ENCODE peak calls at places on chromosomes 2 and 18, in nine cellular contexts. K is suprapubic skin, P is body of pancreas, S is A549, C is sigmoid colon, X is BJ, R is thoracic aorta, Y is right lobe of liver, O is uterus. H is an unnamed sample.

GRCh38 chr2:98911126-98911375 is 25.0 kb downstream of the CRACDL start:
- DNase-seq in K (no peak), P (no peak), S (no peak), C (no peak), X (no peak), R (no peak), Y (no peak), O (no peak), H (no peak)

GRCh38 chr2:28613616-28614501 is 118.0 kb downstream of the PLB1 start:
- DNase-seq in K (no peak), P (peak; percentile 75), S (no peak), C (no peak), X (no peak), R (no peak), Y (no peak), O (no peak), H (no peak)

GRCh38 chr2:95295376-95295775 is 1.8 kb upstream of the KCNIP3 start:
- DNase-seq in K (no peak), P (no peak), S (no peak), C (no peak), X (no peak), R (no peak), Y (no peak), O (no peak), H (no peak)

GRCh38 chr2:3396920-3397559 is 17.5 kb downstream of the TRAPPC12 start:
- DNase-seq in K (no peak), P (no peak), S (no peak), C (no peak), X (no peak), R (no peak), Y (no peak), O (no peak), H (no peak)

GRCh38 chr2:202387608-202388342 is 11.6 kb downstream of the BMPR2 start:
- DNase-seq in K (no peak), P (no peak), S (no peak), C (no peak), X (no peak), R (no peak), Y (no peak), O (no peak), H (no peak)

GRCh38 chr2:60447943-60448342 is 105.5 kb downstream of the BCL11A start:
- DNase-seq in K (no peak), P (no peak), S (no peak), C (no peak), X (no peak), R (no peak), Y (no peak), O (no peak), H (no peak)

GRCh38 chr2:53422979-53423378 is 344.6 kb upstream of the CHAC2 start:
- DNase-seq in K (no peak), P (peak; percentile 30), S (no peak), C (no peak), X (no peak), R (no peak), Y (peak; percentile 25), O (no peak), H (no peak)

GRCh38 chr2:216666461-216667233 is 28.7 kb downstream of the IGFBP5 start:
- DNase-seq in K (no peak), P (peak; percentile 77), S (peak; percentile 68), C (no peak), X (no peak), R (no peak), Y (peak; percentile 57), O (peak; percentile 75), H (no peak)

GRCh38 chr18:7814754-7815315 is 247.7 kb downstream of the PTPRM start:
- DNase-seq in K (no peak), P (no peak), S (no peak), C (no peak), X (no peak), R (no peak), Y (no peak), O (no peak), H (no peak)

GRCh38 chr2:2260691-2261268 is 70.3 kb downstream of the MYT1L start:
- DNase-seq in K (no peak), P (no peak), S (no peak), C (no peak), X (no peak), R (no peak), Y (no peak), O (no peak), H (no peak)

GRCh38 chr18:11259421-11259820 is 110.1 kb upstream of the PIEZO2 start:
- DNase-seq in K (no peak), P (no peak), S (no peak), C (peak; percentile 73), X (no peak), R (no peak), Y (peak; percentile 37), O (no peak), H (no peak)

GRCh38 chr2:70767699-70768584 is at the start of gene ADD2:
- DNase-seq in K (no peak), P (peak; percentile 28), S (peak; percentile 76), C (no peak), X (no peak), R (no peak), Y (peak; percentile 22), O (no peak), H (no peak)

GRCh38 chr2:104848526-104848925 is 5.4 kb upstream of the POU3F3 start:
- DNase-seq in K (no peak), P (no peak), S (no peak), C (no peak), X (no peak), R (no peak), Y (no peak), O (no peak), H (no peak)

GRCh38 chr2:138470941-138471340 is 30.6 kb upstream of the SPOPL start:
- DNase-seq in K (no peak), P (no peak), S (no peak), C (no peak), X (no peak), R (no peak), Y (no peak), O (no peak), H (no peak)

GRCh38 chr2:217714268-217714643 is 288.5 kb downstream of the TNS1 start:
- DNase-seq in K (no peak), P (no peak), S (no peak), C (peak; percentile 81), X (no peak), R (peak; percentile 23), Y (peak; percentile 42), O (no peak), H (no peak)

GRCh38 chr2:18477333-18477732 is 83.1 kb downstream of the RDH14 start:
- DNase-seq in K (no peak), P (no peak), S (no peak), C (no peak), X (no peak), R (no peak), Y (no peak), O (no peak), H (no peak)
- H3K4me3 ChIP-seq in K (no peak overlapping the region), P (no peak overlapping the region), S (no peak overlapping the region), C (no peak overlapping the region), X (no peak overlapping the region), R (no peak overlapping the region), Y (no peak overlapping the region), O (no peak overlapping the region), H (no peak overlapping the region)

DNA sequence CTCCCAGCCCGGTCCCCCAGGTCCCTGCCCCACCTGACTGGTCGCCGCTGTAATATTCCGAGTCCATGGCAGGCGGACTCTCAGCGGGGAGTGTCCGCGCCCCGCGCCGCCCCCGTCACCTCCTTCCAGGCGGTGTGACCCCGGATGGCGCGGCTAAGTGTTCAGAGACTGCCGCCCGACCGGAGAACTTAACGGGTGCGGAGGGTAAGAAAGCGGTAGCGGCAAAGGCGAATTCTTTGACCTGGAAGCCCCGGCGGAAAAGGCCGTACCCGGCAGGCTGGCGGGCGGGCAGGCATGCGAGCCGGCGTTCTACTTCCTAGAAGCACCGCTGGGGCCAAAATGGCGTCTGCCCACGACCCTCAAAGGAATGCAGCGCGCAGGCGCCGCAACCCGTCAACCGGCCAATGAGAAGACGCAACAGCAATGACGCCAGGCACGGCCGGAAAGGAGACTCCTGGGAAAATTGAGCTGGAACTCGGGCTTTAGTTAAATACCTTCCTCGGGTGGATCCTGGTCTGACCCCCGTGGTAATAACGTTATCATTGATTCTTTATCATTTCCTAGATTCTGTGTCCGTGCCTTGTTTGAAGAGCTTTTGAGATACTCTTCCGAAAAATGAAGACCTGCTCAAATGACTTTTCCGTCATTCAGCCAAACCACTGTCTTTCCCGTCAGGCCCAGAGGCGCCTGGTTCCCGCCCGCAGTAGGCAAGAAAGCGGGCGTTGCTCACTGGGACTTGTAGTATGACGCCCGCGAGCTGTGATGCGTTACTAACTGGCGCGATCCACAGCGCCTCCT is at the start of gene IWS1:
- DNase-seq in K (peak; percentile 99), P (peak; percentile 96), S (peak; percentile 89), C (peak; percentile 98), X (peak; percentile 78), R (peak; percentile 88), Y (peak; percentile 94), O (peak; percentile 95), H (peak; percentile 89)
- TF ChIP-seq CTCF in K (peak; percentile 40), P (peak; percentile 59), S (no peak), C (peak; percentile 62), X (no peak), R (peak; percentile 57), Y (peak; percentile 22), O (peak; percentile 42), H (no peak)

GRCh38 chr2:192194866-192195547 is at the start of gene TMEFF2:
- DNase-seq in K (peak; percentile 79), P (peak; percentile 26), S (peak; percentile 95), C (peak; percentile 74), X (no peak), R (no peak), Y (peak; percentile 29), O (peak; percentile 26), H (no peak)
- H3K4me3 ChIP-seq in K (peak within 1 kb of the TSS; percentile 46), P (peak within 1 kb of the TSS; percentile 4), S (peak within 1 kb of the TSS; percentile 52), C (peak within 1 kb of the TSS; percentile 40), X (peak within 1 kb of the TSS; percentile 40), R (peak within 1 kb of the TSS; percentile 65), Y (peak within 1 kb of the TSS; percentile 28), O (peak within 1 kb of the TSS; percentile 24), H (peak within 1 kb of the TSS; percentile 47)

GRCh38 chr2:9228088-9228751 is 21.6 kb downstream of the ASAP2 start:
- DNase-seq in K (no peak), P (no peak), S (no peak), C (no peak), X (no peak), R (no peak), Y (no peak), O (no peak), H (no peak)

GRCh38 chr2:9230881-9231280 is 24.3 kb downstream of the ASAP2 start:
- DNase-seq in K (no peak), P (no peak), S (no peak), C (no peak), X (no peak), R (no peak), Y (no peak), O (peak; percentile 11), H (no peak)

GRCh38 chr2:9230051-9230802 is 23.6 kb downstream of the ASAP2 start:
- DNase-seq in K (no peak), P (no peak), S (no peak), C (peak; percentile 78), X (no peak), R (no peak), Y (no peak), O (peak; percentile 15), H (no peak)

GRCh38 chr2:9228781-9229469 is 22.3 kb downstream of the ASAP2 start:
- DNase-seq in K (no peak), P (no peak), S (no peak), C (no peak), X (no peak), R (no peak), Y (no peak), O (no peak), H (no peak)

DNA sequence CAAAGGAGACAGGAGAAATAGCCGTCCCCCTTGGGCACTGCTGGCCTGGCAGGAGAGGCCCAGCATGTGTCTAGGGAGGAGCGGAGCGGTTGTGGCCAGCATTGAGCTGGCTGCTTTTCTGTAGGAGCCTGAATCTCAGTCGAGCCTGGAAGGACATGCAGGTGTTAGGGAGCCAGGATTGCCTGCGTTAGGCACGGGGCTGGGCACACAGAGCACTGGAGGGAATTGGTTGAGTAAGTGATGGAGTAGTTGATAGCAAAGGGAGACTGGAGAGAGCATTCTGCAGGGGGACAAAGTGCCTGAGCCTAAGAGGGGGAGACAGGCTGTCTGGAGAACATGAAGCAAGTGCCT is 22.8 kb downstream of the ASAP2 start:
- DNase-seq in K (no peak), P (no peak), S (no peak), C (no peak), X (no peak), R (no peak), Y (no peak), O (no peak), H (no peak)
- TF ChIP-seq CTCF in K (no peak), P (no peak), S (no peak), C (no peak), X (no peak), R (no peak), Y (no peak), O (no peak), H (no peak)

H was measured in HFF-Myc.